ENCODE peak calls at places on chromosomes 4 and X, in seven cellular contexts. X, N, V, T, O, A and G are unnamed samples.

GRCh38 chr4:174423257-174423944 is 98.9 kb downstream of the HPGD start:
- DNase-seq in X (peak; percentile 75), N (no peak), V (no peak), T (no peak), O (no peak), A (peak; percentile 84), G (peak; percentile 45)

GRCh38 chrX:94493405-94493804 is 819.4 kb downstream of the FAM133A start:
- DNase-seq in X (no peak), N (no peak), V (no peak), T (no peak), O (no peak), A (no peak), G (no peak)

GRCh38 chr4:183098080-183098722 is 856 bp upstream of the WWC2 start:
- DNase-seq in X (peak; percentile 48), N (peak; percentile 37), V (peak; percentile 69), T (peak; percentile 86), O (peak; percentile 79), A (no peak), G (peak; percentile 47)

GRCh38 chrX:24100713-24101112 is 46.0 kb downstream of the EIF2S3 start:
- DNase-seq in X (no peak), N (no peak), V (no peak), T (no peak), O (no peak), A (no peak), G (no peak)

GRCh38 chr4:56613101-56613862 is 67.8 kb downstream of the HOPX start:
- DNase-seq in X (peak; percentile 62), N (no peak), V (no peak), T (no peak), O (no peak), A (peak; percentile 91), G (no peak)

GRCh38 chr4:123397276-123398150 is 918 bp downstream of the SPRY1 start:
- DNase-seq in X (no peak), N (no peak), V (peak; percentile 67), T (no peak), O (peak; percentile 78), A (no peak), G (no peak)

GRCh38 chrX:39487166-39488006 is 610.4 kb downstream of the BCOR start:
- DNase-seq in X (no peak), N (no peak), V (no peak), T (no peak), O (no peak), A (no peak), G (no peak)

GRCh38 chr4:73729534-73730165 is 10.7 kb upstream of the CXCL8 start:
- DNase-seq in X (peak; percentile 59), N (no peak), V (peak; percentile 42), T (no peak), O (peak; percentile 85), A (no peak), G (peak; percentile 57)

GRCh38 chr4:141853091-141853734 is 216.8 kb downstream of the IL15 start:
- DNase-seq in X (peak; percentile 52), N (no peak), V (no peak), T (no peak), O (no peak), A (peak; percentile 23), G (no peak)

GRCh38 chr4:11223261-11223660 is 205.4 kb downstream of the HS3ST1 start:
- DNase-seq in X (no peak), N (no peak), V (no peak), T (no peak), O (no peak), A (no peak), G (no peak)

GRCh38 chr4:110211007-110211769 is 12.8 kb upstream of the ELOVL6 start:
- DNase-seq in X (peak; percentile 49), N (no peak), V (no peak), T (no peak), O (no peak), A (no peak), G (no peak)

GRCh38 chr4:41125558-41126311 is 88.6 kb downstream of the APBB2 start:
- DNase-seq in X (no peak), N (no peak), V (no peak), T (no peak), O (no peak), A (no peak), G (no peak)

GRCh38 chr4:37964734-37965457 is 4.7 kb downstream of the PTTG2 start:
- DNase-seq in X (no peak), N (no peak), V (no peak), T (no peak), O (no peak), A (no peak), G (no peak)

GRCh38 chr4:158121203-158121586 is 51.6 kb downstream of the GASK1B start:
- DNase-seq in X (peak; percentile 6), N (no peak), V (no peak), T (no peak), O (peak; percentile 79), A (peak; percentile 43), G (no peak)

GRCh38 chrX:106606583-106606982 is 5.2 kb upstream of the RADX start:
- DNase-seq in X (no peak), N (no peak), V (no peak), T (no peak), O (no peak), A (no peak), G (no peak)

GRCh38 chr4:80091184-80091583 is 18.2 kb upstream of the ANTXR2 start:
- DNase-seq in X (no peak), N (no peak), V (no peak), T (no peak), O (no peak), A (no peak), G (no peak)

GRCh38 chrX:48761674-48762471 is at the start of gene GLOD5:
- DNase-seq in X (peak; percentile 51), N (no peak), V (peak; percentile 11), T (no peak), O (no peak), A (no peak), G (no peak)
- TF ChIP-seq CTCF in X (peak; percentile 7), N (no peak), V (no peak), T (peak; percentile 39), O (no peak), A (peak; percentile 42), G (no peak)

DNA sequence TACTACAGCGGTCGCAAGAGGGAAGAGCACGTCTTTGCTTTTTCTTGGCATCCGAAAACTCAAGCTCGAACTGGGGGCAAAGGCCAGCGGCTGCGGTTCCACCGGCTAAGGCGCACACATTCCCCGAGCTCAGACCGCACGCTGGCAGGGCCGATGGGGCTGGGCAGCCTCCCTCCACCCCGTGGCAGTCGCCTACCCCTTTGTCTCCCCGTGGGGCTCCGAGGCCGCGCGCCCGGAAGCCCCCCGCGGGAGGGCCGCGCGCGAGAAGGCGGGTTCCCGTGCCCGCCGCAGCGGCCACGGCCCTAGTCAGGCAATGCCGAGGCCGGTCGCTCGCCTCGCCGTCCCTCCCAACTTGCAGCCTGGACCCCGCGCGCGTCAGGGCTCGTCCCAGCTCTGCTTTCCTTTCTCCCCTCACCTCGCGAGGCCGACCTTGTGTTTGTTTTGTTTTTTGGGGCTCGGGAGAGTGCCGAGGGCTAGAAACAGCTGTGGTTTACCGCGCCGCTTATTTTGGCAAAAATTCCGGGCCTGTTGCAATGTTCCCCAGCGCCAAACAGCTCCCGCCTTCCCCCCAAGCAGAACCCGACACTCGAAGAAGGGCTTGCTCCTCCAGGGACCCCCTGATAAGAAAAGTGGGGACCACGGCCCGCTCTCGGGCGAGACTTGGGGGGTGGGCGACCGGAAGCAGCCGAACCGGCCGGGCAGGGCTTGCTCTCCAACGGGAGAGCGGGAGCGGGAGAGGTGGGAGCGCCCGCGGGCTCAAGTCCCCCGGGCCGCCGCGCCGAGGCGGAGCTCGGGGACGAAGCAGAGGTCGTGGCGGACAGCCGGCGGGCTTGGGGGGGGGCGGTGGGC is 553 bp upstream of the N4BP2 start:
- DNase-seq in X (peak; percentile 50), N (peak; percentile 40), V (peak; percentile 66), T (peak; percentile 94), O (peak; percentile 84), A (no peak), G (peak; percentile 49)
- TF ChIP-seq CTCF in X (no peak), N (no peak), V (no peak), T (no peak), O (no peak), A (no peak), G (no peak)

GRCh38 chrX:138756234-138756633 is 44.7 kb upstream of the FGF13 start:
- DNase-seq in X (peak; percentile 5), N (no peak), V (peak; percentile 36), T (no peak), O (no peak), A (peak; percentile 43), G (no peak)
- TF ChIP-seq CTCF in X (no peak), N (no peak), V (no peak), T (no peak), O (no peak), A (peak; percentile 28), G (no peak)

DNA sequence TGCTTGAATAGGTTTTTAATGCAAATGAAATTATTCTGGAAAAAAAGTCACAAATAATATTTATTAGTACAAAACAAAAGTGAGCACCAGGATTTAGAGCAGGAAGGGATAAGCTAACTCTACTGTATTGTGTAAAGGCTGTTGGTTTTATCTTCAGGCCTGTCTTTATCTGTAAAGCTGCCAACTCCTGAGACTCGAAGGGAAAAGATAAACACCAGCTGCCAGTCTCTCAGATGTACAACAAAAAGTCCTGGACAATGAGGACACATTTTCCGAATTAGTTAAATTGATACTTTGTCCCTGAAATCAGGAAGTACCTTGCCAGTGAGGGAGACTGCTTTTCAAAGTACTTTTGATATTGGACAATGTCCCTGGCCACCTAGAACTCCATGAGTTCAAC is 8.8 kb downstream of the DDX60 start:
- DNase-seq in X (no peak), N (no peak), V (no peak), T (no peak), O (no peak), A (no peak), G (no peak)
- TF ChIP-seq CTCF in X (no peak), N (no peak), V (no peak), T (no peak), O (no peak), A (no peak), G (no peak)

GRCh38 chr4:6990661-6991060 is 52.5 kb upstream of the TADA2B start:
- DNase-seq in X (no peak), N (no peak), V (no peak), T (peak; percentile 25), O (no peak), A (no peak), G (no peak)
- TF ChIP-seq CTCF in X (no peak), N (no peak), V (no peak), T (no peak), O (no peak), A (no peak), G (no peak)